ENCODE peak calls at places on chromosomes 3 and 15, in four cellular contexts. E, H, V and J are unnamed samples.

GRCh38 chr15:99605490-99605931 is 39.7 kb downstream of the MEF2A start:
- DNase-seq in E (no peak), H (no peak), V (no peak), J (no peak)

GRCh38 chr3:9226326-9226725 is 23.1 kb downstream of the SRGAP3 start:
- DNase-seq in V (peak; percentile 68), H (no peak), E (peak; percentile 75), J (no peak)

GRCh38 chr3:47475029-47475569 is 642 bp downstream of the SCAP start:
- DNase-seq in E (peak; percentile 38), V (no peak), H (no peak), J (no peak)

GRCh38 chr15:99335508-99335907 is 84.2 kb downstream of the LRRC28 start:
- DNase-seq in H (no peak), E (no peak), V (no peak), J (no peak)

GRCh38 chr3:139888561-139889140 is 46.3 kb upstream of the CLSTN2 start:
- DNase-seq in V (no peak), H (no peak), E (no peak), J (no peak)

GRCh38 chr15:67563961-67564570 is 21.6 kb downstream of the MAP2K5 start:
- DNase-seq in E (no peak), H (no peak), V (no peak), J (no peak)

GRCh38 chr15:31021067-31021665 is 29.7 kb upstream of the MTMR10 start:
- DNase-seq in H (no peak), E (no peak), V (no peak), J (no peak)

GRCh38 chr3:135077186-135077585 is 282.1 kb downstream of the EPHB1 start:
- DNase-seq in V (no peak), E (no peak), H (no peak), J (no peak)

GRCh38 chr3:46865034-46865507 is 1.8 kb upstream of the MYL3 start:
- DNase-seq in E (peak; percentile 62), V (no peak), H (no peak), J (no peak)

GRCh38 chr3:152961323-152961722 is 126.4 kb downstream of the P2RY1 start:
- DNase-seq in H (no peak), E (peak; percentile 49), V (no peak), J (no peak)

GRCh38 chr15:63185206-63185605 is 4.2 kb upstream of the RAB8B start:
- DNase-seq in H (no peak), E (no peak), V (no peak), J (no peak)

GRCh38 chr15:85592148-85592547 is 202.6 kb downstream of the KLHL25 start:
- DNase-seq in V (no peak), E (peak; percentile 83), H (no peak), J (no peak)

GRCh38 chr3:169264711-169265110 is 398.8 kb downstream of the MECOM start:
- DNase-seq in E (peak; percentile 2), H (no peak), V (no peak), J (no peak)

GRCh38 chr15:63322541-63322940 is 45.1 kb downstream of the APH1B start:
- DNase-seq in V (no peak), E (peak; percentile 45), H (no peak), J (no peak)

GRCh38 chr3:136916200-136916599 is 41.6 kb upstream of the IL20RB start:
- DNase-seq in V (no peak), H (no peak), E (no peak), J (no peak)

GRCh38 chr15:66763186-66764066 is 61.4 kb downstream of the SMAD6 start:
- DNase-seq in E (no peak), H (no peak), V (peak; percentile 66), J (no peak)

GRCh38 chr3:17055374-17056276 is 170.9 kb downstream of the PLCL2 start:
- DNase-seq in H (no peak), V (no peak), E (peak; percentile 94), J (no peak)

GRCh38 chr15:101449471-101450425 is 39.8 kb downstream of the PCSK6 start:
- DNase-seq in E (no peak), V (no peak), H (no peak), J (no peak)

GRCh38 chr3:197499427-197499826 is 56.3 kb downstream of the BDH1 start:
- DNase-seq in E (peak; percentile 84), V (no peak), H (no peak), J (no peak)

GRCh38 chr3:76859596-76859995 is 180.3 kb upstream of the ROBO2 start:
- DNase-seq in V (no peak), E (no peak), H (no peak), J (no peak)

GRCh38 chr3:192339214-192339613 is 388.1 kb downstream of the FGF12 start:
- DNase-seq in E (no peak), V (no peak), H (no peak), J (no peak)

GRCh38 chr3:97579365-97579764 is 185.2 kb upstream of the ARL6 start:
- DNase-seq in E (no peak), H (no peak), V (no peak), J (no peak)

GRCh38 chr15:32124726-32125125 is 94.4 kb downstream of the CHRNA7 start:
- DNase-seq in H (no peak), E (no peak), V (no peak), J (no peak)

GRCh38 chr15:29438714-29439076 is 169.1 kb upstream of the NSMCE3 start:
- DNase-seq in H (no peak), E (no peak), V (no peak), J (no peak)

GRCh38 chr3:73623316-73623715 is 1.4 kb downstream of the PDZRN3 start:
- DNase-seq in H (no peak), E (peak; percentile 51), V (no peak), J (no peak)

GRCh38 chr3:45123841-45124269 is 22.3 kb downstream of the CDCP1 start:
- DNase-seq in E (peak; percentile 96), V (peak; percentile 51), H (no peak), J (no peak)

GRCh38 chr3:191743283-191743682 is 282.3 kb downstream of the PYDC2 start:
- DNase-seq in E (no peak), V (no peak), H (no peak), J (no peak)

GRCh38 chr3:179166561-179167201 is 18.5 kb downstream of the PIK3CA start:
- DNase-seq in E (no peak), H (no peak), V (no peak), J (no peak)

GRCh38 chr3:56303508-56303907 is 164.8 kb downstream of the ERC2 start:
- DNase-seq in V (no peak), E (peak; percentile 44), H (no peak), J (no peak)

GRCh38 chr3:184639351-184639750 is 72.5 kb downstream of the MAGEF1 start:
- DNase-seq in H (no peak), E (no peak), V (no peak), J (no peak)

GRCh38 chr15:62099171-62099601 is 32.4 kb downstream of the C2CD4A start:
- DNase-seq in H (no peak), V (no peak), E (peak; percentile 90), J (no peak)

GRCh38 chr3:56788506-56788905 is 13.2 kb downstream of the ARHGEF3 start:
- DNase-seq in E (no peak), V (no peak), H (no peak), J (no peak)

GRCh38 chr3:109806929-109807328 is 469.6 kb upstream of the DPPA4 start:
- DNase-seq in V (no peak), E (peak; percentile 40), H (no peak), J (no peak)

GRCh38 chr15:65952425-65953053 is 83.2 kb downstream of the RAB11A start:
- DNase-seq in H (no peak), V (no peak), E (peak; percentile 59), J (no peak)

GRCh38 chr3:41169038-41169437 is 30.3 kb upstream of the CTNNB1 start:
- DNase-seq in H (no peak), V (no peak), E (no peak), J (no peak)

GRCh38 chr3:165103616-165104015 is 25.3 kb upstream of the SI start:
- DNase-seq in H (no peak), E (no peak), V (no peak), J (no peak)

GRCh38 chr3:61778095-61778494 is 216.7 kb downstream of the PTPRG start:
- DNase-seq in V (no peak), E (no peak), H (no peak), J (no peak)

GRCh38 chr15:92848852-92849598 is 51.1 kb upstream of the CHD2 start:
- DNase-seq in E (peak; percentile 82), H (no peak), V (no peak), J (no peak)

GRCh38 chr3:105553851-105554250 is 187.1 kb downstream of the ALCAM start:
- DNase-seq in H (no peak), V (no peak), E (peak; percentile 48), J (no peak)

GRCh38 chr3:43684944-43685343 is 5.8 kb upstream of the ABHD5 start:
- DNase-seq in H (no peak), E (no peak), V (no peak), J (no peak)

GRCh38 chr3:107846282-107846852 is 244.5 kb downstream of the CD47 start:
- DNase-seq in V (peak; percentile 66), H (no peak), E (peak; percentile 69), J (no peak)
- TF ChIP-seq CTCF in V (peak; percentile 40), H (peak; percentile 42), E (peak; percentile 74), J (peak; percentile 81)

GRCh38 chr3:160643994-160644393 is 33.0 kb upstream of the ARL14 start:
- DNase-seq in V (no peak), H (no peak), E (no peak), J (no peak)
- TF ChIP-seq CTCF in V (no peak), H (no peak), E (no peak), J (peak; percentile 59)

GRCh38 chr15:83113881-83114280 is 6.4 kb downstream of the TM6SF1 start:
- DNase-seq in V (no peak), H (no peak), E (no peak), J (no peak)

GRCh38 chr15:83112233-83112958 is 5.0 kb downstream of the TM6SF1 start:
- DNase-seq in H (no peak), E (peak; percentile 60), V (no peak), J (no peak)

GRCh38 chr15:83111149-83111548 is 3.7 kb downstream of the TM6SF1 start:
- DNase-seq in H (no peak), E (no peak), V (no peak), J (no peak)

GRCh38 chr15:83114305-83114704 is 6.9 kb downstream of the TM6SF1 start:
- DNase-seq in V (no peak), H (no peak), E (no peak), J (no peak)

DNA sequence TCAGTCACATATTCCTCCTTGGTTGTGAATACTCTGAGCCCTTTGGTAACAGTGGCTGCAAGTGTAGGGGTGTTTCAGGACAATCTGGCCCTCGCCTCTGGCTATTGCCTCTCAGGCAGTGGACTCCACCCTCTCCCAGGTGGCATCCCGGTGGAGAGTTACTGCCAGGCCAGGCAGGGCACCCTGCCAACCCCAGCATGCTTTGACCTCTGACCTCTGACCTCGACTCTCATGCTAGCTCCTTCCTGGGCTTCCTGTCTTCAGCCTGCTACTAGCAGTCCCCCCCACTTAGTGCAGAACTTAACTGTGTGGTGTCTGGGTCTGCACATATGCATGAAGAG is 5.5 kb downstream of the TM6SF1 start:
- DNase-seq in H (no peak), V (no peak), E (no peak), J (no peak)
- TF ChIP-seq CTCF in H (no peak), V (no peak), E (no peak), J (no peak)

GRCh38 chr3:81983382-81983781 is 221.9 kb upstream of the GBE1 start:
- DNase-seq in V (no peak), H (no peak), E (no peak), J (no peak)
- TF ChIP-seq CTCF in V (no peak), H (no peak), E (no peak), J (no peak)

GRCh38 chr15:89450076-89451006 is 46.0 kb downstream of the RHCG start:
- DNase-seq in V (no peak), H (no peak), E (no peak), J (no peak)
- TF ChIP-seq CTCF in V (no peak), H (no peak), E (no peak), J (no peak)